ENCODE peak calls at places on chromosomes 13 and 19, in six cellular contexts. S is Karpas-422, G is uterus, F is tibial nerve, J is right cardiac atrium, L is AG04450. K is an unnamed sample.

GRCh38 chr19:29067831-29068230 is 145.1 kb downstream of the UQCRFS1 start:
- DNase-seq in L (no peak), J (no peak), S (no peak), F (no peak), G (no peak), K (no peak)

GRCh38 chr13:94330552-94331071 is 148.9 kb downstream of the DCT start:
- DNase-seq in G (no peak), F (no peak), S (no peak), J (no peak), L (no peak), K (no peak)

GRCh38 chr13:33728271-33729037 is 89.5 kb upstream of the RFC3 start:
- DNase-seq in F (peak), L (no peak), J (peak), S (peak), G (peak), K (no peak)

GRCh38 chr13:38348890-38349289 is 761 bp upstream of the UFM1 start:
- DNase-seq in L (no peak), S (peak), G (no peak), F (no peak), J (no peak), K (peak)

GRCh38 chr13:20105161-20105689 is 55.6 kb downstream of the GJA3 start:
- DNase-seq in F (no peak), G (no peak), S (no peak), J (no peak), L (no peak), K (no peak)

GRCh38 chr13:32527151-32527550 is 11.4 kb downstream of the N4BP2L2 start:
- DNase-seq in G (no peak), J (no peak), F (no peak), L (no peak), S (no peak), K (no peak)

GRCh38 chr13:28657784-28658538 is 969 bp upstream of the POMP start:
- DNase-seq in L (no peak), F (no peak), J (no peak), S (peak), G (no peak), K (no peak)

GRCh38 chr13:100627142-100627541 is 38.6 kb upstream of the GGACT start:
- DNase-seq in J (no peak), L (no peak), S (no peak), G (no peak), F (no peak), K (no peak)

GRCh38 chr19:49591731-49592485 is 926 bp downstream of the PRR12 start:
- DNase-seq in F (no peak), G (peak), L (no peak), J (peak), S (peak), K (peak)

GRCh38 chr19:34393629-34394028 is 10.6 kb upstream of the PDCD2L start:
- DNase-seq in S (no peak), F (no peak), G (no peak), L (no peak), J (no peak), K (no peak)

GRCh38 chr13:94558721-94559120 is 37.2 kb downstream of the TGDS start:
- DNase-seq in L (no peak), S (no peak), G (no peak), F (no peak), J (no peak), K (no peak)

GRCh38 chr19:2059422-2060201 is 8.6 kb upstream of the MKNK2 start:
- DNase-seq in G (peak), F (no peak), J (peak), S (peak), L (no peak), K (peak)

GRCh38 chr13:114076329-114076761 is 56.1 kb downstream of the RASA3 start:
- DNase-seq in F (no peak), J (no peak), G (peak), L (no peak), S (no peak), K (no peak)

GRCh38 chr13:113607056-113607455 is 22.5 kb downstream of the TFDP1 start:
- DNase-seq in L (no peak), S (no peak), F (no peak), G (no peak), J (no peak), K (no peak)

GRCh38 chr13:36712785-36713184 is 39.0 kb downstream of the SERTM1 start:
- DNase-seq in S (no peak), G (peak), J (no peak), F (no peak), L (peak), K (peak)

GRCh38 chr19:47097396-47098217 is 16.0 kb downstream of the ZC3H4 start:
- DNase-seq in F (peak), S (no peak), J (peak), G (no peak), L (no peak), K (no peak)

GRCh38 chr19:9914315-9915207 is 21.8 kb downstream of the OLFM2 start:
- DNase-seq in L (peak), S (peak), G (peak), F (peak), J (peak), K (peak)

GRCh38 chr13:74346960-74347359 is 212.8 kb upstream of the KLF12 start:
- DNase-seq in S (no peak), F (no peak), J (no peak), L (no peak), G (no peak), K (no peak)

GRCh38 chr19:18762125-18763023 is 28.7 kb downstream of the COMP start:
- DNase-seq in L (no peak), J (peak), S (no peak), F (peak), G (peak), K (no peak)

GRCh38 chr13:75369986-75370385 is 112.0 kb downstream of the TBC1D4 start:
- DNase-seq in F (no peak), L (no peak), S (no peak), J (no peak), G (no peak), K (no peak)

GRCh38 chr19:40241809-40242384 is 15.4 kb upstream of the CCNP start:
- DNase-seq in G (peak), S (no peak), J (peak), L (no peak), F (peak), K (no peak)

GRCh38 chr19:34926361-34926684 is 380 bp upstream of the ZNF30 start:
- DNase-seq in J (no peak), F (no peak), S (no peak), L (no peak), G (no peak), K (no peak)

GRCh38 chr13:30463820-30464495 is 1.8 kb downstream of the HMGB1 start:
- DNase-seq in L (no peak), F (peak), G (peak), S (peak), J (peak), K (peak)

GRCh38 chr19:23260956-23261355 is 10.8 kb upstream of the ZNF724 start:
- DNase-seq in S (no peak), L (no peak), J (no peak), G (no peak), F (no peak), K (no peak)

GRCh38 chr13:106700007-106700950 is 132.3 kb upstream of the ARGLU1 start:
- DNase-seq in J (no peak), G (no peak), L (no peak), F (no peak), S (no peak), K (no peak)

DNA sequence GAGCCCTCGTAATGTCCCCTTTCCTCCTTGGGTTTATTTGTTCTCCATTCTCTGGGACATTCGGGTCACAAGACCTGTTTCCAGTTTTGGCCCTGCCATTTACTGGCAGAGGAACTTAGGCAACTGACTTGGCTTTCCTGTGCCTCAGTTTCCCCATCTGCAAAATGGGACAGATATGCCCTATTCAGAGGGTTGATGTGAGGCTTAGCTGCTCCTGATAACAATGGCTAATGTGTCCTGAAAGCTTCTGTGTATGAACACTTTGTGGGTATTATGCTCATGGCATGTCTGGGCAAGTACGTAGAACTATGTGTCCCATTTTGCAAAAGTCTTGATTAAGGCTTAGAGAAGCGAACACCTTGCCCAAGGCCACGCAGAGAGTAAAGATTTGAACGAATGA is 1.0 kb downstream of the ZNF524 start:
- DNase-seq in L (no peak), S (no peak), J (no peak), G (no peak), F (no peak), K (no peak)
- H3K27ac ChIP-seq in L (no peak), S (peak), J (peak), G (peak), F (peak), K (no peak)

DNA sequence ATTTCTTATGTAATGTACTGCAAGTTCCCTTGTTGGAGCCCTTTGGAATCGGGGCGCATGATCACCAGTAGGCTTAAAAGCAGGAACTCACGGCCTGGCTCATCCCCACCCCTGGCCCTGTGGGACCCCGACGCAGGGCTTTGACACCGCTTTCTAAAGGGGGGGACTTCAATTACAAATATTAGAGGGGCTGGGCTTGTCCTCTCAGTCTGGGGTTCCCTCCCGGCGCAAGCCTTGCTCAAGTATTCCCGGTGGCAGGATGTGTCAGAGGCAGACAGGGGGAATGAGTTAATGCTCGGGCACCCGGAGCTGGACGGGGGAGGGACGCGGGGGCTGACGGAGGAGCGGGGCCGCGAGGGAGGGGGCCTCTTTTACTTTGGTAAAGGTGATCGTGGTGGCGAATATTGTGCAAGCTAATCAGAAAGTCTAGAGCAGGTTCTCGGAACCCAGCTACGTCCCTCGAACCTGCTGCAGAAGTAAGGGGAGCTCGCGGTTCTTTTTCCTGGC is 1.2 kb downstream of the FGF14 start:
- DNase-seq in G (peak), F (no peak), S (no peak), L (no peak), J (peak), K (no peak)
- H3K4me3 ChIP-seq in G (peak), F (peak), S (no peak), L (peak), J (peak), K (peak)

DNA sequence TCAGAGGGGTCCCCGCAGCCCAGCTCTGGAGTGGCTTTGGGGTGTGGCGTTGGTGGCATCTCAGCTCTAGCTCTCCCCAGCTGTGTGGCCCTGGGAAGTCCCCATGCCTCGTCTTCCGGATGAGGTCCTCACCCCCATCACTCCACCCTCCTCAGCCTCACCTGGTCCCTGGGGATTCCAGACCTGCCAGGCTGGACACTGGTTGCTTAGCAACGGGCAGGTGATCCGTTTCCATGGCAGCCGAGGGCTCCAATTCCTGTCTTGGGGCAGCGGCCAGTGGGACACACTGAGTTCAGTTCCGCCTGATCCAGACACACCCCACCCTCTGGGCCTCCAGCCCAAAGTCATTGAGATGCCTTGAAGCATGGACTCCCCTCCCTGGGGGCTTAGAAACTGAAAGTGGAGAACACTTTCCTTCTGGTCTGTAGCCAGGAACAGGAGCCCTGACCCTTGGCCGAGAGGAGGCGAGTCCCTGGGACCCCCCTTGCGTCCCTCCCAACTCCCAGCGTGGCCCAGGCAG is 7.7 kb upstream of the MISP start:
- DNase-seq in L (no peak), F (no peak), J (no peak), S (no peak), G (no peak), K (no peak)
- H3K27ac ChIP-seq in L (no peak), F (no peak), J (no peak), S (no peak), G (no peak), K (no peak)

DNA sequence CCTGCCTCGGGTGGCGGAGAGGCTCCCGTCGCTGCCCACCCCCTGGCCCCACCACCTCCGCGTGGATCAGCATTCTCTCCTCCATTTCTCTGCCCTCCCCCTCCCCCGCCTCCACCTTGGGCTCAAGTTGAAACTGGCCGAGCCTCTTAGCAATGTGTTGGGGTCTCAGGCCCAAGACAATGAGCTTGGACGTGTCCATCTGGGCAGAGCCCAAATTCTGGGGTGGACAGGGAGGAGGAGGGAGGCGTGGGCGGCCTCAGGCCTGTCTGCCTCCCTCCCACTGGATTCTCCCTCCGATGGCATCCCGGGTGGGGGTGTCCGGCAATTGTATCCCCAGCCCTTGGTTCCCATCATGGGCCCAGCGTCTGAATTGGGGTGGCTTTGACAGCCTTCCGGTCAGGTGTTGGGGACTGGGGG is 1.2 kb downstream of the CELF5 start:
- DNase-seq in J (no peak), S (no peak), G (no peak), L (no peak), F (no peak), K (no peak)
- H3K4me3 ChIP-seq in J (no peak), S (no peak), G (no peak), L (no peak), F (no peak), K (no peak)

GRCh38 chr13:41005709-41006108 is 13.4 kb downstream of the ELF1 start:
- DNase-seq in L (no peak), F (no peak), J (no peak), S (no peak), G (no peak), K (no peak)
- H3K27ac ChIP-seq in L (no peak), F (no peak), J (no peak), S (peak), G (no peak), K (no peak)

DNA sequence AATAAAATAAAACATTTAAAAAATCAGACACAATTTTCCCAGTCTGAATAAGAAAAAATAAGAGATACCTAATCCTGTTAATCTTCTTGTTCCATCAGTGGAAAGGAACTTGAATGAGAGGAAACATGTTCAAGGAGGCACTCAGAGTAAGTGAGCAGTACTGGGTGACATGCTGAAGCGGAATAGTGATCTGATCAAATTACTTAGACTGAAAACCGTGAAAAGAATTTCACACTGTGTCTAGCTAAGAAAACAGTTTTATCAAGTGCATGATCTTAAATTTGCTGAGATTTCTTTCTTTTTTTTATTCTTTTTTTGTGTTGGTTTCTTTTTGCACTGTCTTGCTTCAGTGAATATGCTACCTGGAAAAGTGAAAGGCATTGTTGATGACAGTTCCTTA is 249.5 kb upstream of the SLC10A2 start:
- DNase-seq in J (no peak), S (no peak), L (no peak), G (no peak), F (no peak), K (no peak)
- H3K4me3 ChIP-seq in J (no peak), S (no peak), L (no peak), G (no peak), F (no peak), K (no peak)

GRCh38 chr19:36973021-36973843 is 57.1 kb downstream of the ZNF568 start:
- DNase-seq in G (peak), F (peak), L (peak), S (no peak), J (peak), K (peak)

GRCh38 chr19:36973844-36974195 is 57.7 kb downstream of the ZNF568 start:
- DNase-seq in S (no peak), L (no peak), G (no peak), J (no peak), F (no peak), K (no peak)

GRCh38 chr19:36972594-36972993 is 56.5 kb downstream of the ZNF568 start:
- DNase-seq in F (no peak), S (no peak), G (no peak), J (no peak), L (no peak), K (no peak)
- H3K27ac ChIP-seq in F (no peak), S (no peak), G (peak), J (peak), L (peak), K (no peak)

GRCh38 chr19:13173129-13173737 is 23.0 kb downstream of the IER2 start:
- DNase-seq in S (peak), G (no peak), J (no peak), L (no peak), F (no peak), K (no peak)
- H3K4me3 ChIP-seq in S (no peak), G (no peak), J (no peak), L (no peak), F (no peak), K (no peak)

GRCh38 chr19:11387154-11388034 is 3.3 kb upstream of the EPOR start:
- DNase-seq in G (no peak), L (no peak), S (no peak), J (no peak), F (no peak), K (no peak)
- H3K27ac ChIP-seq in G (no peak), L (no peak), S (no peak), J (no peak), F (no peak), K (no peak)

DNA sequence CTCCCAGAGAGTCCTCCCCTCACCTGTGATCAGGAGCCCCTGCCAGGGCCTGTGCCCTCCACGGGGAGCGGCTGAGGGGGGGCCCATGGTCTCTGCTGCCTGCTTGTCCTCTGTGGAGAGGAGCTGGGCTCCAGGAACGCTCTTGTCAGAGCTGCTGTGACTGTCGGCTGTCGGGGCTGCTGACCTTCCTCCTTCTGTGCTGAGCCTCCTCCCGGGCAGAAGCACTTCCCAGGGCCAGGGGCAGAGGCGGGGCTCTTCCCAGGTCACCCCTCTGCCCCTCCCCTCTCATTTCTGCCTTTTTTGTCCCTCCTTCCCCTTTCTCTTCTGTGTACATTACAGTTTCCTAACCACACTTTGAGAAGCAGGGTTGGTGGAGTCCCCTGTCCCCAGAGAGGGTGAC is at the start of gene CEACAM4:
- DNase-seq in F (peak), G (no peak), S (no peak), J (peak), L (no peak), K (no peak)
- H3K4me3 ChIP-seq in F (no peak), G (no peak), S (no peak), J (no peak), L (no peak), K (no peak)

K was measured in brain microvascular endothelial cell.